ENCODE peak calls at places on chromosome 14, in seven cellular contexts. One of them, this sample, is unnamed.

GRCh38 chr14:101118746-101119610 is 215.5 kb upstream of the RTL1 start:
- DNase-seq in GM04504: no peak
- DNase-seq in Panc1: no peak
- DNase-seq in CD4-positive, alpha-beta memory T cell: no peak
- DNase-seq in fibroblast of pulmonary artery: no peak
- DNase-seq in stimulated activated CD4-positive, alpha-beta T cell treated with anti-CD3 and anti-CD28 coated beads, Interleukin-1b, Interleukin-23, amount 100 ng/mL, for 1 hour: no peak
- DNase-seq in activated T-cell treated with anti-CD3 and anti-CD28 coated beads, Interleukin-2, amount 50 U/mL, for 72 hours: no peak
- DNase-seq in this sample: no peak

GRCh38 chr14:99389171-99389826 is 91.4 kb downstream of the SETD3 start:
- DNase-seq in GM04504: no peak
- DNase-seq in Panc1: peak; percentile 5
- DNase-seq in CD4-positive, alpha-beta memory T cell: no peak
- DNase-seq in fibroblast of pulmonary artery: peak; percentile 35
- DNase-seq in stimulated activated CD4-positive, alpha-beta T cell treated with anti-CD3 and anti-CD28 coated beads, Interleukin-1b, Interleukin-23, amount 100 ng/mL, for 1 hour: no peak
- DNase-seq in activated T-cell treated with anti-CD3 and anti-CD28 coated beads, Interleukin-2, amount 50 U/mL, for 72 hours: peak; percentile 45
- DNase-seq in this sample: no peak

GRCh38 chr14:74829238-74829637 is 46.7 kb downstream of the PROX2 start:
- DNase-seq in GM04504: no peak
- DNase-seq in Panc1: no peak
- DNase-seq in CD4-positive, alpha-beta memory T cell: no peak
- DNase-seq in fibroblast of pulmonary artery: no peak
- DNase-seq in stimulated activated CD4-positive, alpha-beta T cell treated with anti-CD3 and anti-CD28 coated beads, Interleukin-1b, Interleukin-23, amount 100 ng/mL, for 1 hour: no peak
- DNase-seq in activated T-cell treated with anti-CD3 and anti-CD28 coated beads, Interleukin-2, amount 50 U/mL, for 72 hours: no peak
- DNase-seq in this sample: no peak

GRCh38 chr14:105470812-105471771 is 3.5 kb upstream of the CRIP2 start:
- DNase-seq in GM04504: no peak
- DNase-seq in Panc1: no peak
- DNase-seq in CD4-positive, alpha-beta memory T cell: no peak
- DNase-seq in fibroblast of pulmonary artery: no peak
- DNase-seq in stimulated activated CD4-positive, alpha-beta T cell treated with anti-CD3 and anti-CD28 coated beads, Interleukin-1b, Interleukin-23, amount 100 ng/mL, for 1 hour: no peak
- DNase-seq in activated T-cell treated with anti-CD3 and anti-CD28 coated beads, Interleukin-2, amount 50 U/mL, for 72 hours: no peak
- DNase-seq in this sample: no peak

GRCh38 chr14:44960146-44960545 is 1.6 kb downstream of the KLHL28 start:
- DNase-seq in GM04504: no peak
- DNase-seq in Panc1: no peak
- DNase-seq in CD4-positive, alpha-beta memory T cell: no peak
- DNase-seq in fibroblast of pulmonary artery: peak; percentile 7
- DNase-seq in stimulated activated CD4-positive, alpha-beta T cell treated with anti-CD3 and anti-CD28 coated beads, Interleukin-1b, Interleukin-23, amount 100 ng/mL, for 1 hour: no peak
- DNase-seq in activated T-cell treated with anti-CD3 and anti-CD28 coated beads, Interleukin-2, amount 50 U/mL, for 72 hours: no peak
- DNase-seq in this sample: no peak

GRCh38 chr14:65377576-65377975 is 35.0 kb upstream of the FUT8 start:
- DNase-seq in GM04504: no peak
- DNase-seq in Panc1: no peak
- DNase-seq in CD4-positive, alpha-beta memory T cell: no peak
- DNase-seq in fibroblast of pulmonary artery: peak; percentile 65
- DNase-seq in stimulated activated CD4-positive, alpha-beta T cell treated with anti-CD3 and anti-CD28 coated beads, Interleukin-1b, Interleukin-23, amount 100 ng/mL, for 1 hour: no peak
- DNase-seq in activated T-cell treated with anti-CD3 and anti-CD28 coated beads, Interleukin-2, amount 50 U/mL, for 72 hours: no peak
- DNase-seq in this sample: no peak

GRCh38 chr14:42140831-42141279 is 534.2 kb downstream of the LRFN5 start:
- DNase-seq in GM04504: peak; percentile 4
- DNase-seq in Panc1: peak; percentile 86
- DNase-seq in CD4-positive, alpha-beta memory T cell: no peak
- DNase-seq in fibroblast of pulmonary artery: peak; percentile 24
- DNase-seq in stimulated activated CD4-positive, alpha-beta T cell treated with anti-CD3 and anti-CD28 coated beads, Interleukin-1b, Interleukin-23, amount 100 ng/mL, for 1 hour: no peak
- DNase-seq in activated T-cell treated with anti-CD3 and anti-CD28 coated beads, Interleukin-2, amount 50 U/mL, for 72 hours: no peak
- DNase-seq in this sample: no peak

GRCh38 chr14:54025661-54026060 is 69.0 kb upstream of the BMP4 start:
- DNase-seq in GM04504: no peak
- DNase-seq in Panc1: no peak
- DNase-seq in CD4-positive, alpha-beta memory T cell: no peak
- DNase-seq in fibroblast of pulmonary artery: peak; percentile 62
- DNase-seq in stimulated activated CD4-positive, alpha-beta T cell treated with anti-CD3 and anti-CD28 coated beads, Interleukin-1b, Interleukin-23, amount 100 ng/mL, for 1 hour: no peak
- DNase-seq in activated T-cell treated with anti-CD3 and anti-CD28 coated beads, Interleukin-2, amount 50 U/mL, for 72 hours: no peak
- DNase-seq in this sample: no peak

This sample was measured in esophagus squamous epithelium.